ENCODE peak calls at places on chromosomes 7 and 10, in five cellular contexts. One of them, this sample, is unnamed.

GRCh38 chr7:156456503-156457115 is 184.0 kb upstream of the RNF32 start:
- DNase-seq in NB4: no peak
- DNase-seq in heart left ventricle: no peak
- DNase-seq in adrenal gland: no peak
- DNase-seq in prostate gland: no peak
- DNase-seq in this sample: no peak

GRCh38 chr10:82814635-82815034 is 939.6 kb downstream of the NRG3 start:
- DNase-seq in NB4: no peak
- DNase-seq in heart left ventricle: no peak
- DNase-seq in adrenal gland: no peak
- DNase-seq in prostate gland: no peak
- DNase-seq in this sample: no peak

GRCh38 chr7:27115161-27116018 is 12.9 kb upstream of the HOXA2 start:
- DNase-seq in NB4: no peak
- DNase-seq in heart left ventricle: no peak
- DNase-seq in adrenal gland: no peak
- DNase-seq in prostate gland: peak
- DNase-seq in this sample: no peak

GRCh38 chr10:91036807-91037405 is 116.0 kb upstream of the ANKRD1 start:
- DNase-seq in NB4: no peak
- DNase-seq in heart left ventricle: no peak
- DNase-seq in adrenal gland: no peak
- DNase-seq in prostate gland: no peak
- DNase-seq in this sample: no peak

GRCh38 chr7:24763303-24763901 is 6.1 kb upstream of the GSDME start:
- DNase-seq in NB4: no peak
- DNase-seq in heart left ventricle: no peak
- DNase-seq in adrenal gland: no peak
- DNase-seq in prostate gland: no peak
- DNase-seq in this sample: no peak

GRCh38 chr7:24926623-24927539 is 53.1 kb downstream of the OSBPL3 start:
- DNase-seq in NB4: no peak
- DNase-seq in heart left ventricle: no peak
- DNase-seq in adrenal gland: no peak
- DNase-seq in prostate gland: no peak
- DNase-seq in this sample: no peak

GRCh38 chr10:78299861-78300453 is 266.3 kb downstream of the RPS24 start:
- DNase-seq in NB4: peak
- DNase-seq in heart left ventricle: peak
- DNase-seq in adrenal gland: peak
- DNase-seq in prostate gland: no peak
- DNase-seq in this sample: no peak

GRCh38 chr7:76358053-76358477 is 726 bp downstream of the YWHAG start:
- DNase-seq in NB4: peak
- DNase-seq in heart left ventricle: peak
- DNase-seq in adrenal gland: peak
- DNase-seq in prostate gland: peak
- DNase-seq in this sample: peak

GRCh38 chr7:2811476-2812118 is 32.5 kb downstream of the GNA12 start:
- DNase-seq in NB4: peak
- DNase-seq in heart left ventricle: peak
- DNase-seq in adrenal gland: peak
- DNase-seq in prostate gland: no peak
- DNase-seq in this sample: no peak

GRCh38 chr10:69004821-69005220 is 16.2 kb downstream of the KIFBP start:
- DNase-seq in NB4: peak
- DNase-seq in heart left ventricle: no peak
- DNase-seq in adrenal gland: no peak
- DNase-seq in prostate gland: no peak
- DNase-seq in this sample: no peak

GRCh38 chr10:2120781-2121180 is 383.5 kb upstream of the ADARB2 start:
- DNase-seq in NB4: no peak
- DNase-seq in heart left ventricle: no peak
- DNase-seq in adrenal gland: no peak
- DNase-seq in prostate gland: no peak
- DNase-seq in this sample: no peak

GRCh38 chr10:10782603-10783002 is 235.1 kb upstream of the CELF2 start:
- DNase-seq in NB4: no peak
- DNase-seq in heart left ventricle: no peak
- DNase-seq in adrenal gland: no peak
- DNase-seq in prostate gland: no peak
- DNase-seq in this sample: no peak

GRCh38 chr10:102628451-102628911 is 15.8 kb upstream of the TRIM8 start:
- DNase-seq in NB4: no peak
- DNase-seq in heart left ventricle: peak
- DNase-seq in adrenal gland: peak
- DNase-seq in prostate gland: no peak
- DNase-seq in this sample: peak

GRCh38 chr10:44828515-44829142 is 82.5 kb upstream of the TMEM72 start:
- DNase-seq in NB4: no peak
- DNase-seq in heart left ventricle: peak
- DNase-seq in adrenal gland: no peak
- DNase-seq in prostate gland: no peak
- DNase-seq in this sample: no peak

GRCh38 chr10:123140164-123140982 is 4.6 kb downstream of the HMX3 start:
- DNase-seq in NB4: no peak
- DNase-seq in heart left ventricle: no peak
- DNase-seq in adrenal gland: no peak
- DNase-seq in prostate gland: no peak
- DNase-seq in this sample: no peak

GRCh38 chr10:120394446-120394845 is 62.6 kb upstream of the PLPP4 start:
- DNase-seq in NB4: no peak
- DNase-seq in heart left ventricle: no peak
- DNase-seq in adrenal gland: no peak
- DNase-seq in prostate gland: no peak
- DNase-seq in this sample: no peak

GRCh38 chr10:132036153-132036886 is 29.4 kb upstream of the JAKMIP3 start:
- DNase-seq in NB4: no peak
- DNase-seq in heart left ventricle: peak
- DNase-seq in adrenal gland: peak
- DNase-seq in prostate gland: peak
- DNase-seq in this sample: no peak

GRCh38 chr7:130996205-130996840 is 262.3 kb upstream of the KLF14 start:
- DNase-seq in NB4: no peak
- DNase-seq in heart left ventricle: no peak
- DNase-seq in adrenal gland: no peak
- DNase-seq in prostate gland: no peak
- DNase-seq in this sample: no peak
- TF ChIP-seq CTCF in NB4: no peak
- TF ChIP-seq CTCF in heart left ventricle: no peak
- TF ChIP-seq CTCF in adrenal gland: no peak
- TF ChIP-seq CTCF in prostate gland: no peak
- TF ChIP-seq CTCF in this sample: no peak

GRCh38 chr10:50991496-50992355 is 82.6 kb upstream of the PRKG1 start:
- DNase-seq in NB4: no peak
- DNase-seq in heart left ventricle: peak
- DNase-seq in adrenal gland: no peak
- DNase-seq in prostate gland: peak
- DNase-seq in this sample: no peak
- TF ChIP-seq POLR2A in NB4: no peak
- TF ChIP-seq POLR2A in heart left ventricle: no peak
- TF ChIP-seq POLR2A in adrenal gland: no peak
- TF ChIP-seq POLR2A in prostate gland: no peak
- TF ChIP-seq POLR2A in this sample: no peak

DNA sequence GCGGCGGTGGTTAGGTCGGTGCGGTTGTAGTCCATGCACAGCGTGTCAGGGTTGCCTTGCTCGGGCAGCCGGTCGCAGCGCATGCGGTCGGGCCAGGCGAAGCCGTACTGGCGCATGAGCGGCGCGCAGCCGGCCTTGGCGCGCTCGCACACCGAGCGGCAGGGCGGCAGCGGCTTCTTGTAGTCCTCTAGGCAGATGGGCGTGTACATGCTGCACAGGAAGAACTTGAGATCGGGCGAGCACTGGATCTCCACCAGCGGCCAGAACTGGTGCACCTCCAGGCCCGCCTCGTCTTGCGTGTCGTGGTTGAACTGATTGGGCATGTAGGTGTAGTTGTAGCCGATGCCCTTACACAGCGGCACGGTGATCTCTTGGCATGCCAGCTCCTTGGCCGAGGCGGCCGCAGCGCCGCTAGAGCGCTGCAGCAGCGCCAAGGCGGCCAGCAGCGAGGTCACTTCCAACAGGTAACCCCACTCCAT is 1.1 kb downstream of the FZD8 start:
- DNase-seq in NB4: no peak
- DNase-seq in heart left ventricle: peak
- DNase-seq in adrenal gland: peak
- DNase-seq in prostate gland: peak
- DNase-seq in this sample: peak
- TF ChIP-seq CTCF in NB4: no peak
- TF ChIP-seq CTCF in heart left ventricle: no peak
- TF ChIP-seq CTCF in adrenal gland: no peak
- TF ChIP-seq CTCF in prostate gland: no peak
- TF ChIP-seq CTCF in this sample: no peak

GRCh38 chr10:103793920-103794883 is 61.2 kb downstream of the SH3PXD2A start:
- DNase-seq in NB4: no peak
- DNase-seq in heart left ventricle: no peak
- DNase-seq in adrenal gland: no peak
- DNase-seq in prostate gland: peak
- DNase-seq in this sample: peak
- TF ChIP-seq POLR2A in NB4: no peak
- TF ChIP-seq POLR2A in heart left ventricle: no peak
- TF ChIP-seq POLR2A in adrenal gland: no peak
- TF ChIP-seq POLR2A in prostate gland: no peak
- TF ChIP-seq POLR2A in this sample: no peak

DNA sequence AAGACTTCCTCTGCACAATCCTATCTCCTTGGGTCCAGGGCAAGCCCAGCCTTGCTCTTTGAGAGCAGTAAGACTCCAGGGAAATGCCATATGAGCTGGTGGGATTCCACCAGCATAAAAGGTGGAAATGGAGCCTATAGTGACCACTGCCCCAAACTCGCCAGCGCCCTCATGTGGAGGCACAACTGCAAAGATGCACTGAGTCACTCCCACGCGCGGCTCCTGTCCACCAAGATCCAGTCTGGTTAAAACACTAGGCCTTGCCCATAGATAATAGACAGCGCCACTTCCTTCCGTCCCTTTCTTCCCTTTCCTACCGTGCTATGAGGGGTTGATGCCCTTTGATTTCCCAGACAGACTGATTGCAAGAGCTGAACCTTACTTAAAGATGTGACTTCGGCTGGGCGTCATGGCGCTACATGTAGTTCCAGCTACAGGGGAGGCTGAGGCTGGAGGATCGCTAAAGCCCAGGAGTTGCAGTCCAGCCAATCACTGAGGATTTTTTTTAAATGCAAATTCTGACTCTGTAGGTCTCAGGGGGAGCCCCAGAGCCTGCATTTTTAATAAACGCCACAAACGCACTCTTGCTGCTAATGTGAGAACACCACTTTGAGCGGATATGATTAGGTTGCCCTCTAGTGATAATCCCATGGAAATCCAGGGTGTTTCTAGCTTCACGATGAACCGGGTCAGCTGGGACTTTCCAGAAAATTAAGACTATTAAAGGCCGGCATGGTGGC is 136.5 kb downstream of the EPC1 start:
- DNase-seq in NB4: peak
- DNase-seq in heart left ventricle: no peak
- DNase-seq in adrenal gland: no peak
- DNase-seq in prostate gland: no peak
- DNase-seq in this sample: no peak
- TF ChIP-seq CTCF in NB4: peak
- TF ChIP-seq CTCF in heart left ventricle: peak
- TF ChIP-seq CTCF in adrenal gland: peak
- TF ChIP-seq CTCF in prostate gland: no peak
- TF ChIP-seq CTCF in this sample: peak

DNA sequence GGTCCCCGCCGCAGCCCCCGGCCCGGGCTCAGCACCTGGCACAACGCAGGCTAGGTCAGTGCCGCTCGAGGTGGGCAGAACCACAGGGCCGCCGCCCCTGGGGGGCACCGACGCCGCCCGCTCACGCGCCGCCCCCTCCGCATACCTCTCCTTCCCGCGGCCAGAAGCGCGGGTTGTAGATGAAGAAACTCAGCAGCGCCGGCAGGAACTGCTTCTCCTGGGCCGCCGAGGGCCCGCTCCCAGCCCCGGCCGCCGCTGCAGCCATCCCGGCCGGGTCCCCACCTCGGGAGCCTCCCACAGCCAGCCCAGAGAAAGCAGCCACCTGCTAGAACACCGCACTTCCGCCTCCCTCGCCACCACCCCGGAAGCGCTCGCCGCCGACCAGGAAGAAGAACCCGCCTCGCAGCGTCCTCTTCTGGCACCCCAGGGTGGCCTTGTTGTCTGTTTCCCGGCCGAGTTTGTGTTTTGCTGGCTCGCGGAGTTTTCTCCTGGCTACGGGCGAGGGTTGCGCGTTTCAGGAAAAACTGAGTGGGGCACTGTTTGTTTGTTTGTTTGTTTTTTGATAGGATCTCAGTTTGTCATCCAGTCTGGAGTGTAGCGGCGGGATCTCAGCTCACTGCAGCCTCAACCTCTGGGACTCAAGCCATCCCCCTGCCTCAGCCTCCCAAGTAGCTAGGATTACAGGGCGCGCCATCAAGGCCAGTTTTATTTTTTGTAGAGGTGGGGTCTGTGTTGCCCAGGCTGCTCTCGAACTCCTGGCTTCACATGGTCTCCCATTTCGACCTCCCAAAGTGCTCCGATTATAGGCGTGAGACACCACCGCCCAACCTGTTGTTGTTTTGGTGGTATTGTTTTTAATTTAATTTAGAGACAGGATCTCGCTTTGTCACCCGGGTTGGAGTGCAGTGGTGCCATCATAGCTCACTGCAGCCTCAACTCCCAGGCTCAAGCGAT is 17.7 kb downstream of the OCM2 start:
- DNase-seq in NB4: peak
- DNase-seq in heart left ventricle: peak
- DNase-seq in adrenal gland: peak
- DNase-seq in prostate gland: peak
- DNase-seq in this sample: peak
- TF ChIP-seq POLR2A in NB4: peak
- TF ChIP-seq POLR2A in heart left ventricle: no peak
- TF ChIP-seq POLR2A in adrenal gland: peak
- TF ChIP-seq POLR2A in prostate gland: no peak
- TF ChIP-seq POLR2A in this sample: no peak